ENCODE peak calls at places on chromosomes 1 and 21, in nine cellular contexts. X, Z, F, E, D, S, V, I and G are unnamed samples. For H3K36me3, the result is how much of the 10 kb centered on the place peaks cover.

GRCh38 chr1:50326026-50326425 is 97.2 kb downstream of the DMRTA2 start:
- DNase-seq in X (no peak), Z (no peak), F (no peak), E (no peak), D (no peak), S (no peak), V (no peak), I (no peak), G (no peak)

GRCh38 chr1:246142320-246142893 is 364.7 kb downstream of the SMYD3 start:
- DNase-seq in X (no peak), Z (no peak), F (no peak), E (peak), D (no peak), S (no peak), V (peak), I (peak), G (no peak)

GRCh38 chr21:16330340-16331319 is 600.8 kb downstream of the USP25 start:
- DNase-seq in X (peak), Z (peak), F (peak), E (peak), D (peak), S (peak), V (peak), I (peak), G (peak)

GRCh38 chr1:62689524-62689923 is 1.3 kb upstream of the DOCK7 start:
- DNase-seq in X (no peak), Z (no peak), F (no peak), E (peak), D (no peak), S (no peak), V (peak), I (peak), G (peak)

GRCh38 chr1:209490013-209490412 is 93.5 kb upstream of the CAMK1G start:
- DNase-seq in X (no peak), Z (no peak), F (peak), E (peak), D (no peak), S (no peak), V (no peak), I (peak), G (peak)

GRCh38 chr1:64155285-64155684 is 48.1 kb upstream of the UBE2U start:
- DNase-seq in X (no peak), Z (no peak), F (peak), E (no peak), D (no peak), S (no peak), V (no peak), I (no peak), G (no peak)

GRCh38 chr1:45660336-45660735 is 26.0 kb downstream of the GPBP1L1 start:
- DNase-seq in X (no peak), Z (no peak), F (no peak), E (no peak), D (no peak), S (no peak), V (no peak), I (no peak), G (no peak)

GRCh38 chr1:231020139-231020601 is 19.9 kb downstream of the FAM89A start:
- DNase-seq in X (peak), Z (peak), F (peak), E (peak), D (no peak), S (no peak), V (no peak), I (no peak), G (no peak)

GRCh38 chr1:88289703-88290102 is 394.4 kb upstream of the PKN2 start:
- DNase-seq in X (no peak), Z (no peak), F (no peak), E (no peak), D (no peak), S (no peak), V (no peak), I (no peak), G (no peak)

GRCh38 chr1:109134423-109134822 is 20.5 kb downstream of the ELAPOR1 start:
- DNase-seq in X (peak), Z (no peak), F (no peak), E (no peak), D (no peak), S (no peak), V (no peak), I (no peak), G (no peak)

GRCh38 chr21:42039470-42039901 is 29.3 kb upstream of the ZBTB21 start:
- DNase-seq in X (no peak), Z (no peak), F (no peak), E (peak), D (no peak), S (no peak), V (no peak), I (peak), G (peak)

GRCh38 chr1:63705058-63705457 is 68.8 kb upstream of the ROR1 start:
- DNase-seq in X (no peak), Z (no peak), F (no peak), E (no peak), D (no peak), S (no peak), V (no peak), I (no peak), G (no peak)

GRCh38 chr1:34478460-34479076 is 276.3 kb upstream of the GJB5 start:
- DNase-seq in X (no peak), Z (no peak), F (peak), E (no peak), D (no peak), S (no peak), V (no peak), I (no peak), G (no peak)

GRCh38 chr1:235557495-235557894 is 53.2 kb upstream of the B3GALNT2 start:
- DNase-seq in X (no peak), Z (no peak), F (peak), E (no peak), D (no peak), S (peak), V (no peak), I (no peak), G (no peak)

GRCh38 chr1:46137901-46138300 is 5.5 kb upstream of the PIK3R3 start:
- DNase-seq in X (no peak), Z (no peak), F (peak), E (peak), D (no peak), S (no peak), V (no peak), I (peak), G (no peak)

GRCh38 chr1:163875214-163875926 is 553.6 kb downstream of the NUF2 start:
- DNase-seq in X (no peak), Z (peak), F (no peak), E (peak), D (no peak), S (no peak), V (no peak), I (peak), G (no peak)

GRCh38 chr1:8116892-8117262 is 90.8 kb upstream of the ERRFI1 start:
- DNase-seq in X (no peak), Z (peak), F (no peak), E (peak), D (no peak), S (peak), V (no peak), I (peak), G (peak)

GRCh38 chr1:89332461-89332860 is 31.4 kb upstream of the GBP6 start:
- DNase-seq in X (no peak), Z (no peak), F (no peak), E (no peak), D (no peak), S (no peak), V (no peak), I (no peak), G (no peak)

GRCh38 chr1:100642826-100643225 is 76.7 kb upstream of the VCAM1 start:
- DNase-seq in X (no peak), Z (no peak), F (no peak), E (no peak), D (no peak), S (no peak), V (no peak), I (no peak), G (no peak)

GRCh38 chr1:1250828-1251284 is 4.3 kb upstream of the C1QTNF12 start:
- DNase-seq in X (no peak), Z (no peak), F (no peak), E (no peak), D (peak), S (no peak), V (no peak), I (no peak), G (no peak)

GRCh38 chr1:31013187-31013864 is 52.2 kb downstream of the PUM1 start:
- DNase-seq in X (no peak), Z (no peak), F (no peak), E (peak), D (no peak), S (no peak), V (no peak), I (peak), G (peak)

GRCh38 chr21:43287111-43287973 is 118.5 kb downstream of the CRYAA start:
- DNase-seq in X (no peak), Z (no peak), F (no peak), E (no peak), D (no peak), S (no peak), V (no peak), I (no peak), G (no peak)

GRCh38 chr21:45253180-45253579 is 34.5 kb downstream of the POFUT2 start:
- DNase-seq in X (no peak), Z (no peak), F (peak), E (peak), D (no peak), S (no peak), V (no peak), I (no peak), G (peak)

GRCh38 chr1:2320001-2320400 is 71.4 kb downstream of the MORN1 start:
- DNase-seq in X (no peak), Z (no peak), F (no peak), E (no peak), D (no peak), S (peak), V (no peak), I (no peak), G (no peak)

GRCh38 chr21:42343556-42343955 is 7.2 kb downstream of the TFF2 start:
- DNase-seq in X (no peak), Z (no peak), F (no peak), E (no peak), D (no peak), S (no peak), V (no peak), I (no peak), G (no peak)

GRCh38 chr1:170665625-170666024 is 1.7 kb downstream of the PRRX1 start:
- DNase-seq in X (no peak), Z (no peak), F (peak), E (no peak), D (no peak), S (no peak), V (no peak), I (no peak), G (no peak)

GRCh38 chr21:38788275-38788911 is 17.3 kb upstream of the ETS2 start:
- DNase-seq in X (no peak), Z (no peak), F (no peak), E (no peak), D (no peak), S (no peak), V (no peak), I (no peak), G (no peak)

GRCh38 chr21:35838350-35838749 is 222.0 kb downstream of the SETD4 start:
- DNase-seq in X (no peak), Z (no peak), F (peak), E (no peak), D (peak), S (no peak), V (no peak), I (no peak), G (peak)

GRCh38 chr1:186374313-186375151 is 521 bp downstream of the TPR start:
- DNase-seq in X (peak), Z (no peak), F (no peak), E (peak), D (no peak), S (peak), V (peak), I (peak), G (peak)

GRCh38 chr1:40394456-40395172 is 21.1 kb downstream of the SMAP2 start:
- DNase-seq in X (no peak), Z (no peak), F (no peak), E (peak), D (peak), S (no peak), V (no peak), I (no peak), G (no peak)

GRCh38 chr1:234855851-234856250 is 245.9 kb upstream of the IRF2BP2 start:
- DNase-seq in X (no peak), Z (no peak), F (no peak), E (no peak), D (no peak), S (no peak), V (no peak), I (no peak), G (no peak)

GRCh38 chr1:167627865-167628641 is 2.0 kb upstream of the RCSD1 start:
- DNase-seq in X (peak), Z (no peak), F (peak), E (no peak), D (peak), S (no peak), V (no peak), I (no peak), G (no peak)

GRCh38 chr1:209653915-209654351 is 1.7 kb upstream of the LAMB3 start:
- DNase-seq in X (no peak), Z (no peak), F (no peak), E (no peak), D (no peak), S (no peak), V (no peak), I (no peak), G (no peak)

GRCh38 chr1:63592536-63593302 is 492 bp upstream of the PGM1 start:
- DNase-seq in X (peak), Z (no peak), F (peak), E (no peak), D (no peak), S (no peak), V (no peak), I (peak), G (no peak)

GRCh38 chr1:117368116-117369108 is 1.2 kb downstream of the MAN1A2 start:
- DNase-seq in X (peak), Z (no peak), F (peak), E (peak), D (no peak), S (peak), V (no peak), I (peak), G (no peak)

GRCh38 chr1:231610392-231610791 is 16.2 kb upstream of the DISC1 start:
- DNase-seq in X (peak), Z (no peak), F (no peak), E (no peak), D (no peak), S (no peak), V (no peak), I (no peak), G (no peak)

GRCh38 chr1:94265011-94265422 is 27.6 kb upstream of the ARHGAP29 start:
- DNase-seq in X (no peak), Z (no peak), F (no peak), E (no peak), D (no peak), S (no peak), V (no peak), I (no peak), G (no peak)

GRCh38 chr1:113396585-113396984 is 6.3 kb downstream of the MAGI3 start:
- DNase-seq in X (no peak), Z (no peak), F (peak), E (peak), D (no peak), S (no peak), V (peak), I (peak), G (no peak)

GRCh38 chr1:244361764-244362473 is 89.8 kb downstream of the ADSS2 start:
- DNase-seq in X (no peak), Z (no peak), F (peak), E (peak), D (no peak), S (no peak), V (no peak), I (peak), G (peak)

GRCh38 chr1:72282690-72283203 is 408 bp upstream of the NEGR1 start:
- DNase-seq in X (peak), Z (peak), F (peak), E (peak), D (peak), S (peak), V (no peak), I (peak), G (peak)

GRCh38 chr1:72282271-72282656 is at the start of gene NEGR1:
- DNase-seq in X (no peak), Z (peak), F (peak), E (peak), D (peak), S (peak), V (no peak), I (peak), G (peak)

GRCh38 chr1:72284084-72284397 is 1.7 kb upstream of the NEGR1 start:
- DNase-seq in X (no peak), Z (no peak), F (no peak), E (no peak), D (no peak), S (no peak), V (no peak), I (no peak), G (no peak)

GRCh38 chr1:72284398-72285073 is 2.2 kb upstream of the NEGR1 start:
- DNase-seq in X (peak), Z (peak), F (peak), E (peak), D (no peak), S (peak), V (no peak), I (peak), G (peak)

GRCh38 chr1:72283204-72284083 is 1.1 kb upstream of the NEGR1 start:
- DNase-seq in X (peak), Z (peak), F (peak), E (peak), D (peak), S (peak), V (no peak), I (peak), G (peak)
- H3K27ac ChIP-seq in X (peak), Z (peak), F (peak), E (peak), D (no peak), S (peak), V (no peak), I (peak), G (peak)

DNA sequence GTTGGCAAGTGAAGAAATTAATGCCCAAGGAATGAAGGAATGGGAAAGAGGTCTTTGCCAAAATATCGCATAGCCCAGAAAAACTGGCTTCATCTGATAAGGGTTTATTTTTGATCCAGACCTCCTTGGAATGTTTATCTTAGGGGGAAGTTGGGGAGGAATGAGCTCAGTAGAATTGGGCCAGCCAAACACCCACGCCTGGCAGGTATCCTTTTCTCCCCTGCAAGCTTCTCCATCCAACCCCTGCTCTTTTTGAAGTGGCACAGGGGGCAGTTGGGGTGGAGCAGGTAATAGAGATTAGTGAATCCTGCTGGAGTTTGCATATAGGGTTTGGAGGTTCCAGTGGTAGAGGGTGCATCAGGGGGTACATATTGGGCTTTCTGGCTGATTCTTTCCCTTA is 21.1 kb downstream of the INTS3 start:
- DNase-seq in X (no peak), Z (no peak), F (no peak), E (no peak), D (peak), S (no peak), V (no peak), I (no peak), G (no peak)
- H3K36me3 ChIP-seq in X (under half), Z (under half), F (under half), E (under half), D (half or more), S (under half), V (under half), I (under half), G (half or more)

GRCh38 chr1:191528275-191528674 is 630.0 kb upstream of the RGS18 start:
- DNase-seq in X (no peak), Z (no peak), F (no peak), E (no peak), D (no peak), S (no peak), V (no peak), I (no peak), G (no peak)

GRCh38 chr1:191537030-191537429 is 621.2 kb upstream of the RGS18 start:
- DNase-seq in X (no peak), Z (no peak), F (peak), E (no peak), D (no peak), S (no peak), V (no peak), I (no peak), G (no peak)

GRCh38 chr1:191530928-191531327 is 627.3 kb upstream of the RGS18 start:
- DNase-seq in X (no peak), Z (no peak), F (no peak), E (no peak), D (no peak), S (no peak), V (no peak), I (no peak), G (no peak)

GRCh38 chr1:191533254-191533653 is 625.0 kb upstream of the RGS18 start:
- DNase-seq in X (no peak), Z (no peak), F (no peak), E (no peak), D (no peak), S (no peak), V (no peak), I (no peak), G (no peak)
- H3K27ac ChIP-seq in X (no peak), Z (no peak), F (no peak), E (no peak), D (no peak), S (no peak), V (no peak), I (no peak), G (no peak)

GRCh38 chr1:212987702-212988322 is 27.9 kb downstream of the ANGEL2 start:
- DNase-seq in X (no peak), Z (no peak), F (no peak), E (peak), D (no peak), S (no peak), V (no peak), I (peak), G (peak)
- H3K36me3 ChIP-seq in X (under half), Z (under half), F (under half), E (under half), D (under half), S (under half), V (under half), I (under half), G (under half)

DNA sequence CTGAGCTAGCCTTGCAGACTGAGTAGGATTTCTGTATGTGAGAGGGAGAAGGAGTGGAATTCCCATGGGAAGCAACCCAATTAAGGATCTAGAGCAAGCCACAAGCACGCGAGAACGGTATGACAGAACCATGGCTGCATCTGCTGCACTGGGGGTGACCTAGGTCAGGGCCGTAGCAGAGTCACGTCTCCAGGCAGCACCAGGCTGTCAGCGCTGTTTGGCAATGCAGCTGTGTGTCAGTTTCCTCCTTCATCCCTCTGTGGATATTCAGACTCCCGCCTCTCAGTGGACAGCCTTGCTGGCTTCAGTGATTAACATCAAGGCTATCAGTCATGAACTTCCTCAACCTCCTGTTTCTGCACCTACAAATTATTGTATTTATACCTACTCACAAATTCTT is 118.1 kb upstream of the PPP2R5A start:
- DNase-seq in X (no peak), Z (peak), F (no peak), E (peak), D (no peak), S (no peak), V (no peak), I (peak), G (no peak)
- H3K27ac ChIP-seq in X (no peak), Z (peak), F (no peak), E (no peak), D (no peak), S (no peak), V (no peak), I (no peak), G (no peak)

GRCh38 chr1:13763991-13764390 is 64.0 kb downstream of the PRDM2 start:
- DNase-seq in X (no peak), Z (no peak), F (peak), E (no peak), D (peak), S (no peak), V (no peak), I (no peak), G (no peak)

GRCh38 chr1:13761883-13762282 is 61.9 kb downstream of the PRDM2 start:
- DNase-seq in X (no peak), Z (no peak), F (no peak), E (no peak), D (no peak), S (no peak), V (no peak), I (no peak), G (no peak)

GRCh38 chr1:13762642-13763041 is 62.7 kb downstream of the PRDM2 start:
- DNase-seq in X (no peak), Z (no peak), F (no peak), E (no peak), D (no peak), S (no peak), V (no peak), I (no peak), G (no peak)

GRCh38 chr1:13764533-13764932 is 64.5 kb downstream of the PRDM2 start:
- DNase-seq in X (no peak), Z (no peak), F (peak), E (peak), D (no peak), S (no peak), V (no peak), I (no peak), G (peak)

DNA sequence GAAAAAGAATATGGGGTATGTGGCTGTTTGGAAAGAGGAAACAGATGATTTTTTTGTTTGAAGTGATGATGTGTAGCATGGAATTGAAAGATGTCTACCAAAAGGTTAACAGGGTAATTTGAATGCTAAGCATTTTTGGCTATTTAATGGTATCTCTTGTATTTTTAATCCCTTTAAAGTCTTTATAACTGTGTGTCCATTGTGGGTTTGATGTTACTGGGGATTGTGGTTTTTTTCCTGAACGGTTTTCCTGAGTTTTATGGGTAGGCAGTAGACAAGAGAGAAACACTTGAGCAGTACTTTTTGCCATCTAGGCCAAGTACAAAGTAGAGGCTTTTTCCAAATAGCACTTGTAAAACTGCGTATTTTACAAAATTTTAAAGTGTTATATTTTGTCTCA is 63.3 kb downstream of the PRDM2 start:
- DNase-seq in X (no peak), Z (no peak), F (no peak), E (no peak), D (no peak), S (no peak), V (no peak), I (no peak), G (no peak)
- H3K36me3 ChIP-seq in X (under half), Z (under half), F (under half), E (under half), D (under half), S (under half), V (under half), I (under half), G (under half)